ENCODE peak calls at places on chromosomes 11 and 22, in four cellular contexts. O, N, T and R are unnamed samples.

GRCh38 chr11:130435671-130436070 is 7.3 kb upstream of the ADAMTS8 start:
- DNase-seq in O (peak), N (no peak), T (no peak), R (no peak)

GRCh38 chr22:41447435-41448188 is 1.0 kb upstream of the TOB2 start:
- DNase-seq in O (peak), N (peak), T (peak), R (peak)

GRCh38 chr11:494761-495536 is 12.1 kb downstream of the RNH1 start:
- DNase-seq in O (no peak), N (no peak), T (no peak), R (no peak)

GRCh38 chr11:74634537-74634936 is 42.2 kb downstream of the POLD3 start:
- DNase-seq in O (peak), N (no peak), T (no peak), R (peak)

GRCh38 chr11:86748296-86748695 is 52.0 kb upstream of the PRSS23 start:
- DNase-seq in O (peak), N (no peak), T (no peak), R (no peak)

GRCh38 chr11:67238894-67239794 is 27.1 kb upstream of the GRK2 start:
- DNase-seq in O (no peak), N (no peak), T (peak), R (no peak)

GRCh38 chr11:5690216-5690615 is 626 bp downstream of the TRIM22 start:
- DNase-seq in O (no peak), N (no peak), T (peak), R (no peak)

GRCh38 chr11:117332843-117333242 is 5.2 kb downstream of the CEP164 start:
- DNase-seq in O (no peak), N (no peak), T (no peak), R (no peak)

GRCh38 chr11:1760351-1761109 is 3.2 kb downstream of the CTSD start:
- DNase-seq in O (peak), N (no peak), T (no peak), R (no peak)

GRCh38 chr11:95897731-95898130 is 26.2 kb downstream of the MTMR2 start:
- DNase-seq in O (peak), N (no peak), T (no peak), R (no peak)

GRCh38 chr11:88979641-88980040 is 86.1 kb downstream of the GRM5 start:
- DNase-seq in O (peak), N (no peak), T (no peak), R (no peak)

GRCh38 chr22:29205598-29206371 is at the start of gene EMID1:
- DNase-seq in O (no peak), N (peak), T (peak), R (peak)

GRCh38 chr11:125455851-125456250 is 40.2 kb downstream of the FEZ1 start:
- DNase-seq in O (no peak), N (no peak), T (no peak), R (no peak)

GRCh38 chr22:40583058-40583741 is 53.3 kb downstream of the MRTFA start:
- DNase-seq in O (no peak), N (no peak), T (no peak), R (no peak)

GRCh38 chr11:118663381-118663780 is 16.1 kb downstream of the TREH start:
- DNase-seq in O (no peak), N (no peak), T (no peak), R (no peak)

GRCh38 chr22:24323233-24323632 is 52.6 kb downstream of the SPECC1L start:
- DNase-seq in O (no peak), N (no peak), T (no peak), R (no peak)

GRCh38 chr11:11425806-11426205 is 72.8 kb upstream of the CSNK2A3 start:
- DNase-seq in O (peak), N (no peak), T (no peak), R (no peak)

GRCh38 chr22:44566911-44567310 is 68.9 kb upstream of the RTL6 start:
- DNase-seq in O (no peak), N (no peak), T (no peak), R (no peak)

GRCh38 chr11:58216476-58216875 is 4.0 kb downstream of the OR1S1 start:
- DNase-seq in O (no peak), N (no peak), T (no peak), R (no peak)

GRCh38 chr11:19864141-19865120 is 151.8 kb downstream of the NAV2 start:
- DNase-seq in O (no peak), N (no peak), T (peak), R (no peak)

GRCh38 chr11:130671801-130672700 is 223.6 kb downstream of the ADAMTS15 start:
- DNase-seq in O (peak), N (peak), T (peak), R (no peak)

GRCh38 chr11:2271077-2271326 is 614 bp upstream of the ASCL2 start:
- DNase-seq in O (no peak), N (no peak), T (peak), R (no peak)

GRCh38 chr11:94027210-94027609 is 6.1 kb downstream of the HEPHL1 start:
- DNase-seq in O (no peak), N (no peak), T (no peak), R (no peak)

GRCh38 chr11:2687223-2687530 is 12.6 kb downstream of the KCNQ1OT1 start:
- DNase-seq in O (no peak), N (no peak), T (no peak), R (no peak)

GRCh38 chr11:64245401-64245796 is 1.3 kb downstream of the PPP1R14B start:
- DNase-seq in O (no peak), N (peak), T (no peak), R (no peak)

GRCh38 chr22:47724030-47724429 is 961.6 kb downstream of the TBC1D22A start:
- DNase-seq in O (no peak), N (no peak), T (no peak), R (no peak)

GRCh38 chr22:34761111-34761510 is 304.8 kb upstream of the ISX start:
- DNase-seq in O (no peak), N (no peak), T (no peak), R (no peak)

GRCh38 chr22:43554694-43555365 is 143.0 kb downstream of the MPPED1 start:
- DNase-seq in O (no peak), N (no peak), T (no peak), R (no peak)

GRCh38 chr11:96254087-96254486 is 88.9 kb downstream of the MAML2 start:
- DNase-seq in O (no peak), N (no peak), T (no peak), R (peak)

GRCh38 chr11:128354476-128354875 is 232.9 kb downstream of the ETS1 start:
- DNase-seq in O (no peak), N (no peak), T (no peak), R (no peak)

GRCh38 chr11:7577883-7578242 is 64.1 kb downstream of the PPFIBP2 start:
- DNase-seq in O (peak), N (no peak), T (no peak), R (peak)

GRCh38 chr11:121889931-121890330 is 226.1 kb downstream of the BLID start:
- DNase-seq in O (peak), N (no peak), T (no peak), R (no peak)

GRCh38 chr11:2931771-2932738 is 2.8 kb upstream of the PHLDA2 start:
- DNase-seq in O (no peak), N (no peak), T (no peak), R (no peak)

GRCh38 chr22:46000081-46001027 is 23.4 kb upstream of the WNT7B start:
- DNase-seq in O (no peak), N (no peak), T (no peak), R (no peak)

GRCh38 chr22:27801197-27801615 is 350 bp downstream of the MN1 start:
- DNase-seq in O (no peak), N (peak), T (peak), R (no peak)

GRCh38 chr11:42410251-42410956 is 901.4 kb upstream of the API5 start:
- DNase-seq in O (no peak), N (no peak), T (no peak), R (peak)

GRCh38 chr11:77660947-77661346 is 23.4 kb upstream of the CLNS1A start:
- DNase-seq in O (no peak), N (no peak), T (no peak), R (no peak)

GRCh38 chr11:89633125-89633695 is 76.9 kb upstream of the TRIM77 start:
- DNase-seq in O (no peak), N (no peak), T (no peak), R (no peak)

GRCh38 chr22:37284807-37285355 is 2.6 kb downstream of the CYTH4 start:
- DNase-seq in O (no peak), N (no peak), T (no peak), R (peak)

GRCh38 chr22:47123827-47124442 is 361.5 kb downstream of the TBC1D22A start:
- DNase-seq in O (no peak), N (no peak), T (no peak), R (peak)